ENCODE peak calls at places on chromosomes 3 and 15, in six cellular contexts. G is choroid plexus epithelial cell, Y is esophagus muscularis mucosa, W is upper lobe of right lung, R is GM06990, L is right lobe of liver. Q is an unnamed sample.

GRCh38 chr3:50111757-50112156 is 23.0 kb downstream of the RBM5 start:
- DNase-seq in G (no peak), Y (no peak), W (no peak), R (no peak), L (no peak), Q (no peak)

GRCh38 chr3:71978150-71978721 is 193.3 kb upstream of the PROK2 start:
- DNase-seq in G (no peak), Y (no peak), W (no peak), R (peak), L (no peak), Q (peak)

GRCh38 chr3:35710554-35710953 is 71.2 kb downstream of the ARPP21 start:
- DNase-seq in G (no peak), Y (no peak), W (no peak), R (no peak), L (no peak), Q (no peak)

GRCh38 chr3:171458857-171459129 is 1.4 kb downstream of the TNIK start:
- DNase-seq in G (no peak), Y (no peak), W (no peak), R (no peak), L (no peak), Q (no peak)

GRCh38 chr3:178263236-178263916 is 272.9 kb upstream of the KCNMB2 start:
- DNase-seq in G (peak), Y (no peak), W (no peak), R (no peak), L (no peak), Q (no peak)

GRCh38 chr15:45471151-45471550 is 51.4 kb downstream of the SLC30A4 start:
- DNase-seq in G (no peak), Y (no peak), W (no peak), R (no peak), L (no peak), Q (no peak)

GRCh38 chr3:18033581-18033980 is 291.1 kb upstream of the TBC1D5 start:
- DNase-seq in G (no peak), Y (no peak), W (no peak), R (no peak), L (no peak), Q (no peak)

GRCh38 chr3:195005251-195005620 is 265.7 kb downstream of the XXYLT1 start:
- DNase-seq in G (no peak), Y (no peak), W (peak), R (no peak), L (no peak), Q (no peak)

GRCh38 chr15:42798802-42799201 is 61.9 kb upstream of the CDAN1 start:
- DNase-seq in G (no peak), Y (no peak), W (no peak), R (no peak), L (no peak), Q (no peak)

GRCh38 chr15:42802168-42802567 is 65.2 kb upstream of the CDAN1 start:
- DNase-seq in G (no peak), Y (no peak), W (no peak), R (no peak), L (no peak), Q (no peak)

GRCh38 chr15:42800731-42801474 is 64.0 kb upstream of the CDAN1 start:
- DNase-seq in G (no peak), Y (no peak), W (no peak), R (no peak), L (no peak), Q (no peak)

GRCh38 chr15:42796955-42797779 is 60.2 kb upstream of the CDAN1 start:
- DNase-seq in G (peak), Y (no peak), W (no peak), R (no peak), L (no peak), Q (no peak)
- TF ChIP-seq CTCF in G (no peak), Y (no peak), W (no peak), R (no peak), L (no peak), Q (no peak)

GRCh38 chr3:19148768-19149091 is 420 bp downstream of the KCNH8 start:
- DNase-seq in G (no peak), Y (no peak), W (no peak), R (no peak), L (no peak), Q (no peak)
- H3K4me3 ChIP-seq in G (no peak), Y (peak), W (no peak), R (no peak), L (no peak), Q (no peak)

GRCh38 chr15:95449229-95449628 is 881.3 kb upstream of the NR2F2 start:
- DNase-seq in G (no peak), Y (no peak), W (no peak), R (no peak), L (no peak), Q (no peak)
- TF ChIP-seq CTCF in G (no peak), Y (no peak), W (no peak), R (peak), L (peak), Q (no peak)

DNA sequence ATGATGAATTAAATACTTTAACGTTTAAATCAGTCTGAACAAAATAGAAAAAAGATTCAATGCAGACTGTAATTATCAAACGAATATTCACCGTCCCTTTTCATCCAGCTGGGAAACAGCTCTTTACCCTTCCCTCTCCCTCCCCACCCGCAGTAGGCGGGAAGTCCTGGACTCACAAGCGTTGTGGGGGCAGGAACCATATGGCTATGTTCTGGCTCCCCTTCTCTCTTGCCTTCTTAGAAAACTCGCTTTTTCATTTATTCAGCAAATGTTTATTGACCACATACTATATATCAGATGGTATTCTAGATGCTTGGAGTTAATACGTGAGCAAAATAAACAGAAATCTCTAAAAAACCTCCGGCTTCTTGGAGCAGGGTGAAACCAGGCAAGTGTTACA is 715 bp upstream of the SCAPER start:
- DNase-seq in G (no peak), Y (no peak), W (no peak), R (no peak), L (no peak), Q (no peak)
- H3K4me3 ChIP-seq in G (no peak), Y (peak), W (peak), R (no peak), L (peak), Q (no peak)

DNA sequence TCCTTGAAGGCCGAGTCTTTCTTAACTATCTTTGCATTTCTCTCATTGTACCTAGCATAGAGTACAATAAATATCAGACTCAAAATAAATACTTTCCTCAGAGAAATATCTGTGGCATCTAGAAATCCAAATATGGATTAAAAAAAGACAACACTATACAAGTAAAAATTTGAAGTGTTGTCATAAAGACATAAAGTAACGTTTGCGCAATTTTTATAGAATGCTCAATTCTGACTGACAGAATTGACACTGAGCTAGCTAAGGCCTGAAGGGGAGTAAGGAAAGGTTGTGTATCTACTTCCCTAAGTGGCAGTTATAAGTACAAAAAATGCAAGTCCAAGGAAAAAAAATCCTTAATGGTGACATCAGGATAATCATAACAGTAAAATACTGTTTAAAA is 1.1 kb downstream of the SEC11A start:
- DNase-seq in G (no peak), Y (no peak), W (no peak), R (no peak), L (no peak), Q (no peak)
- TF ChIP-seq CTCF in G (no peak), Y (no peak), W (no peak), R (no peak), L (no peak), Q (no peak)

DNA sequence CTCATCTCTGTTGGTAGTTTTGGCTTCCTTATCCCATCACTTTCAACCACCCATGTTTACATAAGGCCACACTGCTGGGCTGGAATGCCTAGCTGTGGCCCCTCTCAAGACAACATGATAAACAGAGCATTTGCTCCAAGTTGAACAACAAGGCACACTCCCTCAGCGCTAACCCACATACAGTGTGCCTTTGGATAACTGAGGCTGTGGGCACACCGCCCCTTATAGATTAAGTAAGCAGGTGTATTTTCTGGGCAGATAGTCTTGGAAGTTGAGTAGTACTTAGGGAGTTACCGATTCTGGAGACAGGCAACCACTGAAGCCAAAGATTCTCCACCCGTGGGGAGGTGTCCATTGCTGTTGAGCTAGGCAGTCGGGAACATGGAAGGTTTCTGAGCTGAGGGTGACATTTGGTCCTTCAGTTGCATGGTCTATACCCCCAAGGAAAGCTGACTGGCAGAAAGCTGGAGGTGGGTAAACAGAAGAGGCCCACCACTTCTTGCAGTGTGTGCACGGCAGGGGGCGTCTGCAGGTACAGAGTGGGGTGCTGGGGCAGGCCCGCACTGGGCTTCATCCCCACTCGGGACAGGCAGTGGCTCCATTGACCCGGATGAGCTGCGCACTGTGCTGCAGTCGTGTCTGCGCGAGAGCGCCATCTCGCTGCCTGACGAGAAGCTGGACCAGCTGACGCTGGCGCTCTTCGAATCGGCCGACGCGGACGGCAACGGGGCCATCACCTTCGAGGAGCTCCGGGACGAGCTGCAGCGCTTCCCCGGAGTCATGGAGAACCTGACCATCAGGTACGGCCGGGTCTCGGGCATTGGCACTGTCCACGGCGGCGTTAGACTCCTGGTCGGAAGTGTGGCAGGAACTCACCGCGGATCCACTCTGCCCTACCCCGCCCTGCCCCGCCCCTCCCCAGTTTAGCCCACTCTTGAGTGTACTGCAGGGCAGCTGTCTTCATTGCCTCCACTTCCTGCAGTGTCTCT is 16.8 kb downstream of the NOX5 start:
- DNase-seq in G (peak), Y (peak), W (peak), R (peak), L (peak), Q (no peak)
- H3K4me3 ChIP-seq in G (peak), Y (peak), W (peak), R (no peak), L (no peak), Q (no peak)

GRCh38 chr3:8095724-8096123 is 405.9 kb upstream of the LMCD1 start:
- DNase-seq in G (no peak), Y (no peak), W (no peak), R (no peak), L (no peak), Q (no peak)
- TF ChIP-seq CTCF in G (no peak), Y (no peak), W (no peak), R (no peak), L (no peak), Q (no peak)

DNA sequence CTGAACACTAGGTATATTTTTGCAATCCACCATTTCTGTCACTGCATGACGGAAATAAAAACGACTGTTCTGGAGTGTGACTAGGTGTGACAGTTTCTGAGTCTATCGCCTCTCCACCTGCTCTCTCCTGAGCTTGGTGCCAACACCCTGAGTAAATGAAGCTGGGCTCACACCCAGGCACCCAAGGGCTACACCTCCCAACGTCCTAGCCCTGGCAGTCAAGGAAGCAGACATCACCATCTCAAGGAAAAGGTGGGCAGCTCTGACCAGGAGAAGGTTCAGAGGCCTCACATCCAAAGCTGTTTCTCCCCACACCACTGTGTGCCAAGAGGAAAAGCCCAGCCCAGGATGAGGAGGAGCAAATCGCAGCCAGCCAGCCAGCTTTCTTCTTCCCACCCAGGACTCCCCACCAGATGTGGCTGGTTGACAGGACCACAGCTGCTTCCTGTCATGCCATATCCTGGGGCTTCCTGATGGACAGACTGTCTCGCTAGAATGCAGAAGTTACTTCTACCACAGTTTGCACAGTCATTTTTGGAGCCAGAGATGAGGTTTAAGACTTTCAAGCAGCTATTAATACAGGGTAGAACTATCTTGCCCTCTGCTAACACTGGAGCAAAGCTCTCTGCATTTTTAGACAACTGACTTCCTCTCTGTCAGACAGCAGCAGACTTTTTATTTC is 3.3 kb downstream of the SCAMP2 start:
- DNase-seq in G (peak), Y (peak), W (peak), R (peak), L (peak), Q (peak)
- H3K4me3 ChIP-seq in G (no peak), Y (peak), W (peak), R (peak), L (no peak), Q (peak)

GRCh38 chr3:57810048-57810447 is 53.9 kb downstream of the SLMAP start:
- DNase-seq in G (no peak), Y (no peak), W (no peak), R (no peak), L (no peak), Q (no peak)
- TF ChIP-seq CTCF in G (no peak), Y (no peak), W (no peak), R (no peak), L (no peak), Q (no peak)

GRCh38 chr15:31485431-31485830 is 158.8 kb downstream of the KLF13 start:
- DNase-seq in G (no peak), Y (no peak), W (no peak), R (no peak), L (no peak), Q (no peak)

GRCh38 chr15:31483053-31483923 is 156.7 kb downstream of the KLF13 start:
- DNase-seq in G (no peak), Y (no peak), W (peak), R (peak), L (no peak), Q (no peak)

GRCh38 chr15:31484369-31484951 is 157.8 kb downstream of the KLF13 start:
- DNase-seq in G (no peak), Y (no peak), W (peak), R (no peak), L (no peak), Q (no peak)

GRCh38 chr15:31484986-31485385 is 158.4 kb downstream of the KLF13 start:
- DNase-seq in G (no peak), Y (no peak), W (peak), R (no peak), L (no peak), Q (no peak)

DNA sequence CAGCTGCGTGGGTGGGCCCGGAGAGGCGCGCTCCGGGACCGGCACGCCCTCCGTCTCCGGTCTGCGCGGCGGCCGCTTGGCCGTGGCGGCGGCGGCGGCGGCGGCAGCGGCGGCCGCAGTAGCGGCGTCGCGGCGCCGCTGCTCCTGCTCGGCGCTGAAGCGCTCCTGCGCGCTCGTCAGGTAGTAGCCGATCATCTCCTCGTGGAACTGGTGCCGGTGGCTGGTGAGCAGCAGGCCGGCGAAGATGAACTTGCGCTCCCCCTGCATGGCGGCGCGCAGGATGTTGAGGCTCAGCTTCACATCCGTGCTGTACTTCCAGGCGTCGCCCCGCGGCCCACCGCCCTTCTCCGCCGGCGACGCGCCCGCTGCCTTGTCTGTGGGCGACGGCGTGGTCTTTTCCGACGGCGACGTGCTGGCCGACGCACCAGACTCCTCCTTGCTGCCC is 157.3 kb downstream of the KLF13 start:
- DNase-seq in G (no peak), Y (no peak), W (peak), R (no peak), L (no peak), Q (no peak)
- H3K4me3 ChIP-seq in G (no peak), Y (no peak), W (no peak), R (no peak), L (no peak), Q (no peak)